ENCODE peak calls at places on chromosome 1, in four cellular contexts. One of them, this sample, is unnamed.

GRCh38 chr1:229139320-229139719 is 131.6 kb upstream of the RAB4A start:
- DNase-seq in lower lobe of right lung: no peak
- DNase-seq in tibial artery: no peak
- DNase-seq in GM12865: peak
- DNase-seq in this sample: no peak

GRCh38 chr1:69073176-69073575 is 494.5 kb upstream of the LRRC7 start:
- DNase-seq in lower lobe of right lung: no peak
- DNase-seq in tibial artery: no peak
- DNase-seq in GM12865: no peak
- DNase-seq in this sample: no peak

GRCh38 chr1:167770127-167770526 is 48.3 kb downstream of the MPZL1 start:
- DNase-seq in lower lobe of right lung: no peak
- DNase-seq in tibial artery: no peak
- DNase-seq in GM12865: no peak
- DNase-seq in this sample: no peak

GRCh38 chr1:235160395-235160964 is 570 bp downstream of the RBM34 start:
- DNase-seq in lower lobe of right lung: no peak
- DNase-seq in tibial artery: no peak
- DNase-seq in GM12865: peak
- DNase-seq in this sample: peak

GRCh38 chr1:72100766-72101165 is 181.6 kb downstream of the NEGR1 start:
- DNase-seq in lower lobe of right lung: no peak
- DNase-seq in tibial artery: no peak
- DNase-seq in GM12865: no peak
- DNase-seq in this sample: no peak

GRCh38 chr1:206794294-206794908 is 22.1 kb upstream of the IL10 start:
- DNase-seq in lower lobe of right lung: no peak
- DNase-seq in tibial artery: no peak
- DNase-seq in GM12865: peak
- DNase-seq in this sample: no peak

GRCh38 chr1:242081446-242081845 is 82.5 kb upstream of the MAP1LC3C start:
- DNase-seq in lower lobe of right lung: no peak
- DNase-seq in tibial artery: no peak
- DNase-seq in GM12865: no peak
- DNase-seq in this sample: no peak

GRCh38 chr1:145918992-145919939 is 749 bp upstream of the PEX11B start:
- DNase-seq in lower lobe of right lung: peak
- DNase-seq in tibial artery: peak
- DNase-seq in GM12865: peak
- DNase-seq in this sample: no peak

GRCh38 chr1:18962121-18962721 is 5.7 kb upstream of the IFFO2 start:
- DNase-seq in lower lobe of right lung: no peak
- DNase-seq in tibial artery: peak
- DNase-seq in GM12865: no peak
- DNase-seq in this sample: no peak

GRCh38 chr1:88655685-88656299 is 28.3 kb upstream of the PKN2 start:
- DNase-seq in lower lobe of right lung: no peak
- DNase-seq in tibial artery: no peak
- DNase-seq in GM12865: peak
- DNase-seq in this sample: no peak

GRCh38 chr1:153804112-153804511 is 28.9 kb downstream of the SLC27A3 start:
- DNase-seq in lower lobe of right lung: no peak
- DNase-seq in tibial artery: no peak
- DNase-seq in GM12865: no peak
- DNase-seq in this sample: no peak

GRCh38 chr1:31232689-31233088 is 7.0 kb downstream of the NKAIN1 start:
- DNase-seq in lower lobe of right lung: no peak
- DNase-seq in tibial artery: no peak
- DNase-seq in GM12865: no peak
- DNase-seq in this sample: no peak

GRCh38 chr1:244920911-244921310 is 56.6 kb upstream of the HNRNPU start:
- DNase-seq in lower lobe of right lung: no peak
- DNase-seq in tibial artery: peak
- DNase-seq in GM12865: peak
- DNase-seq in this sample: no peak

DNA sequence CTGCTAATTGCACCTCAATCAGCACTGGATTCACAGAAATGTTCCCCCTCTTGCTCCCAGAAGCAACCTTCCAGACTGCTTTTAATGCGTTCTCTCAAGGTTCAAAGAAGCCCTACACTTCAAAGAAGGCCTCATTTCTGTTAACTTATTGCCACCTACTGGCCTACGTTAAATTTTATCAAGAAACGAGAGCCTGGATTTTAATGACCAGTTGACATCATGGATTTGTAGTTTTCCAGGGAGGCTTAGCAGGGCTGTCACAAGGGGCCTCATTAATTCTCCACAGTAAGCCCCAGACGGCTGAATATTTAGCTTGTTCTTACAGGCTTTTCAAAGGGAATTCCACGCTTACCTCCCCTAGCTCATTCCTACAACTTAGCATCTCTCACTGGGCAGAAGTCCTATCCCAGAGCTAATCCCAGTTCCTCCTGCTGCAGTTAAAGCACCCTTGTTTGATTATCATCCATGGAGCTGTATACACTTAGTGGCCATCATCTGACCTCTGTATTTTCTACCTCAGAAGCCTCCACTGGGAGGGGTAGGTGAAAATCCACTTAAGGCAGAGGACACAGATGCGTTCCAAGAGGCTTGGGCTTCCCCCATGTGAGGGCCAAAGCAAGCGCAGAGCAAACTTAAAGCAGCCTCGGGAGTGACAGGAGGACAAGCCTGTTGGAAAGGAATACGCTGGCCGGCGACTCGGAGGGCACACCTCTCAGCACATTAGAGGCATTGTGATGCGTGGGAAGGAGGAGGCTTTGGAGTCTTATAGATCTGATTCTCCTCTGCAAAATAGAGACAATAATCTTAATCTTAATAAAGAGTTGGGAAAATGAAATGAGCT is 32.2 kb upstream of the CYP4X1 start:
- DNase-seq in lower lobe of right lung: no peak
- DNase-seq in tibial artery: no peak
- DNase-seq in GM12865: no peak
- DNase-seq in this sample: no peak
- TF ChIP-seq CTCF in lower lobe of right lung: peak
- TF ChIP-seq CTCF in tibial artery: peak
- TF ChIP-seq CTCF in GM12865: no peak
- TF ChIP-seq CTCF in this sample: peak

DNA sequence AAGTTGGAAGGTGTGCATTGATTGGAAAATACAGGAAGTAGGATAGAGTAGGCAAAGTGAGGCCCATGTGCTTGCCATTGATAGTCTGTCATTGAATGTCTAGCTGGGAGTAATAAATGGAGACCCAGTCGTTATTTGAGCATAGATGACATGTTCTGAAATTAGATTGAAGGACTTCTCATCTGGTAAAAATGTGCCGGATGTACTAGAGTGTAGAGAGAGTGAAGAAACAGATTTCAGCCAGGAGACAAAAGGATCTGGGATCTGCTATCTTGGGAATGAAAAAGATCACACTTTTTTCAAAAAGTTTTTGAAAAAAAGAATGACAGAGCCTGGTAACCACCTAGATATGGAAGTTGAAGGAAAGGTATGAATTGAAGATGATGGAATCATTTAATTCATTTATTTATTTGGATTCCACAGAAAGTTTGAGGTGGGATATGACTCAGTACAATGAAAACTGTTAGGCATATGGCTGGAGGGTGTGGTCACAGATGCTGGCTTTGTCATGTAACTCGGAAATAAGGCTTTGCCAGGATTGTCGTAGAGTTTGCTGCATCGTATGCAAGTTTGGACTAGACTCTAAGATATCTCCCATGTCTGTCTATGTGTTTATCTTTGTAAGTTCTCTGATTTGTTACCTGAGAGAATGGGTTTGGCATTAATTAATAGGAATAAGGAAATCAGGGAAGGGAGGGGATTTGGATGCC is 137.1 kb downstream of the PBX1 start:
- DNase-seq in lower lobe of right lung: no peak
- DNase-seq in tibial artery: no peak
- DNase-seq in GM12865: no peak
- DNase-seq in this sample: no peak
- H3K4me3 ChIP-seq in lower lobe of right lung: no peak
- H3K4me3 ChIP-seq in tibial artery: no peak
- H3K4me3 ChIP-seq in GM12865: no peak
- H3K4me3 ChIP-seq in this sample: no peak

DNA sequence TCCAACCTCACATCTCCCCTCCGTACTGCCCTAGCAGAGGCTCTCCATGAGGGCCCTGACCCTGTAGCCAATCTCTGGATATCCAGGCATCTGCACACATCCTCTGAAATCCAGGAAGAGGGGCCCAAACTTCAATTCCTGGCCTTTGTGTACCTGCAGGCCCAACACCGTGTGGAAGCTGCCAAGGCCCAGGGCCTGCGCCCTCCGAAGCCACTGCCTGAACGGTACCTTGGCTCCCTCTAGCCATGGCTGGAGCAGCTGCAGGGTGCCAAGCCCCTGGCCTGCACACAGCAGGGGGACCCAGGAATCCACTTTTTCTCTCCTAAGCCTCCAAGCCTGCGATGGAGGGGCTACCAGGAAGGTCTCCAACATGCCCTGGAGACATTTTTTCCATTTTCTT is 84.2 kb downstream of the PTGER3 start:
- DNase-seq in lower lobe of right lung: no peak
- DNase-seq in tibial artery: no peak
- DNase-seq in GM12865: peak
- DNase-seq in this sample: no peak
- TF ChIP-seq CTCF in lower lobe of right lung: no peak
- TF ChIP-seq CTCF in tibial artery: no peak
- TF ChIP-seq CTCF in GM12865: peak
- TF ChIP-seq CTCF in this sample: no peak

DNA sequence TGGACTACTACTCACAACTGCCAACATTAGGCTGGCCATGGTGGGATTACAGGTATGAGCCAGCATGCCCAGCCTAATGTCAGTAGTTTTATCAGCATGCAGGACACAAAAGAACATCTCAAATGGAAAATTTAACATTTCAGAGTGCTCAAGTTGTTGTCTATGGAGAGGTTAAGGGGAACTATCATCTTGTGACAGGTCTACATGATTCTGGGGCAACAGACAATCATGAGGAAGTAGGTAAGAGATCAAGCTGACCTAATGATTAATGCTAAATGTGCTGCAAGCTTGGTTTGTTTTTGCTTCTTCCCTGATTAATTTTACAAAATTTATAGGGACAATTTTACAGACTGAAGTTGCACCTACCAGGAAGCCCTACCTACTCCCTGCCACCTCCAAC is 36.6 kb downstream of the FMO4 start:
- DNase-seq in lower lobe of right lung: no peak
- DNase-seq in tibial artery: no peak
- DNase-seq in GM12865: no peak
- DNase-seq in this sample: no peak
- H3K4me3 ChIP-seq in lower lobe of right lung: no peak
- H3K4me3 ChIP-seq in tibial artery: no peak
- H3K4me3 ChIP-seq in GM12865: no peak
- H3K4me3 ChIP-seq in this sample: no peak

GRCh38 chr1:50599546-50599945 is 176.3 kb upstream of the DMRTA2 start:
- DNase-seq in lower lobe of right lung: no peak
- DNase-seq in tibial artery: no peak
- DNase-seq in GM12865: no peak
- DNase-seq in this sample: no peak

GRCh38 chr1:50609508-50609907 is 186.3 kb upstream of the DMRTA2 start:
- DNase-seq in lower lobe of right lung: no peak
- DNase-seq in tibial artery: no peak
- DNase-seq in GM12865: no peak
- DNase-seq in this sample: no peak

GRCh38 chr1:50603274-50604271 is 180.3 kb upstream of the DMRTA2 start:
- DNase-seq in lower lobe of right lung: no peak
- DNase-seq in tibial artery: no peak
- DNase-seq in GM12865: peak
- DNase-seq in this sample: peak

GRCh38 chr1:50605186-50605875 is 182.1 kb upstream of the DMRTA2 start:
- DNase-seq in lower lobe of right lung: no peak
- DNase-seq in tibial artery: no peak
- DNase-seq in GM12865: peak
- DNase-seq in this sample: peak

GRCh38 chr1:50604580-50604979 is 181.3 kb upstream of the DMRTA2 start:
- DNase-seq in lower lobe of right lung: no peak
- DNase-seq in tibial artery: no peak
- DNase-seq in GM12865: no peak
- DNase-seq in this sample: no peak
- TF ChIP-seq CTCF in lower lobe of right lung: no peak
- TF ChIP-seq CTCF in tibial artery: no peak
- TF ChIP-seq CTCF in GM12865: no peak
- TF ChIP-seq CTCF in this sample: peak

DNA sequence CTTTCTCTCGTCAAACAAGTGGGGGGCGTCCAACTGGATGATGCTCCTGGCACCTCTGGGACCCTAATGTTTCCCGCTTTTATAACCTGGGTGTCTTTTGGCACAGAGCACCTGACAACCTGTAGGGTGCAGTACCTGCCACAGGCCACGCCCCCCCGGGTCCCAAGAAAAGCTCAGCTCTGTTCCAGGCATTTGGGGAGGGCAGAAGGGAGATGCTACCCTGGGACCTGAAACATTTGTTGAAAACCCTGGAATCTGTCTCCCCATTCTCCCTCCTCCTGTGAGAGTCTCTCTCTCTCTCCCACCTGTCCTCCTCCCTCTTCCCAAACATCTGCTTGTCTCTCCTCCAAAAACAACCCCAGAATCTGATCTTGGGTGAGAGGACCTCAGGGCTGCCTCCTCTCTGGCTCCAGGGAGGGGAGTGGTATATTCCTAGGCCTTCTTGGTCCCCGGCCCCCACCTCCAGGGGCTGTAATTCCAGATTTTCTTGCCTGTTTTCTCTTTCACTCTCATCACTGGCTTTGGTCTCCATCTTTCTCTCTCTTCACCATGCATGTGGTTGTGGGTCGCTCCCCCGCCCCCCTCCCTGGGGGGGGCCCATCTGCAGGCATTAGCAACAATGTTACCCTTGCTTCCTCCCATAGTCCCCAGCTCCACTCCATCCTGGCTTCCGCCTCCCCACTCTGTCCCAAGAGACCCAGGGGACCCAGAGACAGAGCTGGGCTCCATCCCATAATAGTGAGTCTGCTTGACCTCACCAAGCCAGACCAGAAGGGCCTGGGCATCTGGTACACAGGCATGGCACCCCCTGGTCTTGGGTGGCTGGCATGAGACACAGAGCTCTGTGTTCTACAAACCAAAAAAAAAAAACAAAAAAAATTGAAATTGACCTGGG is 4.1 kb downstream of the AHDC1 start:
- DNase-seq in lower lobe of right lung: no peak
- DNase-seq in tibial artery: no peak
- DNase-seq in GM12865: no peak
- DNase-seq in this sample: no peak
- H3K4me3 ChIP-seq in lower lobe of right lung: no peak
- H3K4me3 ChIP-seq in tibial artery: peak
- H3K4me3 ChIP-seq in GM12865: no peak
- H3K4me3 ChIP-seq in this sample: no peak

DNA sequence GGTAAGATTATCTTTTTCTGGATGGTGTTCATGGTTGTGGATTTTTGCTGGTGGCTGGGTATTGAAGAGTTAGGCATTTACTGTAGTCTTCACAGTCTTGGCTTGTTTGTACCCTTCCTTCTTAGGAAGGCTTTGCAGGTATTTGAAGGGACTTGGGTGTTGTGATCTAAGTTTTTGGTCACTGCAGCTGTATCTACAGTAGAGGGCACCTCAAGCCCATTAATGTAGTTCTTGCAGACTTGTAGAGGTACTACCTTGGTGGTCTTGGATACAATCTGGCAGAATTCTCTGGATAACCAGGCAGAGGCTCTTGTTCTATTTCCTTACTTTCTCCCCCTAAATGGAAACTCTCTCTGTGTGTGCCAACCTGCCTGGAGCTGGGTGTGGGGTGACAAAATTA is 155.8 kb upstream of the BRINP3 start:
- DNase-seq in lower lobe of right lung: no peak
- DNase-seq in tibial artery: no peak
- DNase-seq in GM12865: no peak
- DNase-seq in this sample: no peak
- TF ChIP-seq CTCF in lower lobe of right lung: no peak
- TF ChIP-seq CTCF in tibial artery: no peak
- TF ChIP-seq CTCF in GM12865: peak
- TF ChIP-seq CTCF in this sample: peak